ENCODE peak calls at places on chromosome 2, in eight cellular contexts. One of them, this sample, is unnamed. For H3K4me1 and H3K36me3, the result is how much of the 10 kb centered on the place peaks cover.

GRCh38 chr2:170587937-170588336 is 127.2 kb upstream of the SP5 start:
- DNase-seq in lower lobe of right lung: no peak
- DNase-seq in pancreas: no peak
- DNase-seq in tibial artery: no peak
- DNase-seq in SJSA1: no peak
- DNase-seq in CD8-positive, alpha-beta memory T cell: no peak
- DNase-seq in cardiac muscle cell: no peak
- DNase-seq in body of pancreas: no peak
- DNase-seq in this sample: no peak

GRCh38 chr2:232672581-232672980 is 24.6 kb upstream of the GIGYF2 start:
- DNase-seq in body of pancreas: no peak
- DNase-seq in lower lobe of right lung: no peak
- DNase-seq in CD8-positive, alpha-beta memory T cell: no peak
- DNase-seq in SJSA1: no peak
- DNase-seq in tibial artery: no peak
- DNase-seq in pancreas: no peak
- DNase-seq in cardiac muscle cell: no peak
- DNase-seq in this sample: no peak

GRCh38 chr2:240319855-240320560 is 115.5 kb upstream of the GPC1 start:
- DNase-seq in lower lobe of right lung: no peak
- DNase-seq in tibial artery: no peak
- DNase-seq in CD8-positive, alpha-beta memory T cell: no peak
- DNase-seq in SJSA1: peak
- DNase-seq in pancreas: no peak
- DNase-seq in cardiac muscle cell: peak
- DNase-seq in body of pancreas: no peak
- DNase-seq in this sample: no peak

GRCh38 chr2:71789556-71790219 is 336.3 kb downstream of the DYSF start:
- DNase-seq in SJSA1: peak
- DNase-seq in CD8-positive, alpha-beta memory T cell: no peak
- DNase-seq in lower lobe of right lung: no peak
- DNase-seq in tibial artery: no peak
- DNase-seq in body of pancreas: no peak
- DNase-seq in cardiac muscle cell: peak
- DNase-seq in pancreas: no peak
- DNase-seq in this sample: no peak

GRCh38 chr2:25341753-25342371 is at the start of gene DNMT3A:
- DNase-seq in CD8-positive, alpha-beta memory T cell: peak
- DNase-seq in pancreas: peak
- DNase-seq in lower lobe of right lung: peak
- DNase-seq in cardiac muscle cell: peak
- DNase-seq in body of pancreas: peak
- DNase-seq in SJSA1: peak
- DNase-seq in tibial artery: peak
- DNase-seq in this sample: peak

GRCh38 chr2:626491-627339 is 50.5 kb downstream of the TMEM18 start:
- DNase-seq in body of pancreas: no peak
- DNase-seq in pancreas: no peak
- DNase-seq in lower lobe of right lung: no peak
- DNase-seq in tibial artery: no peak
- DNase-seq in cardiac muscle cell: no peak
- DNase-seq in SJSA1: no peak
- DNase-seq in CD8-positive, alpha-beta memory T cell: no peak
- DNase-seq in this sample: no peak

GRCh38 chr2:240935101-240935876 is 29.2 kb downstream of the CROCC2 start:
- DNase-seq in lower lobe of right lung: peak
- DNase-seq in cardiac muscle cell: no peak
- DNase-seq in tibial artery: no peak
- DNase-seq in CD8-positive, alpha-beta memory T cell: no peak
- DNase-seq in SJSA1: peak
- DNase-seq in body of pancreas: peak
- DNase-seq in pancreas: peak
- DNase-seq in this sample: peak

GRCh38 chr2:240839152-240840143 is 19.4 kb upstream of the KIF1A start:
- DNase-seq in cardiac muscle cell: peak
- DNase-seq in tibial artery: no peak
- DNase-seq in CD8-positive, alpha-beta memory T cell: no peak
- DNase-seq in pancreas: no peak
- DNase-seq in SJSA1: no peak
- DNase-seq in body of pancreas: no peak
- DNase-seq in lower lobe of right lung: no peak
- DNase-seq in this sample: peak

GRCh38 chr2:222796413-222797103 is 64.3 kb upstream of the ACSL3 start:
- DNase-seq in tibial artery: no peak
- DNase-seq in CD8-positive, alpha-beta memory T cell: no peak
- DNase-seq in lower lobe of right lung: no peak
- DNase-seq in cardiac muscle cell: peak
- DNase-seq in pancreas: peak
- DNase-seq in body of pancreas: peak
- DNase-seq in SJSA1: no peak
- DNase-seq in this sample: peak

GRCh38 chr2:172811027-172811426 is 75.4 kb downstream of the RAPGEF4 start:
- DNase-seq in body of pancreas: peak
- DNase-seq in CD8-positive, alpha-beta memory T cell: no peak
- DNase-seq in SJSA1: no peak
- DNase-seq in tibial artery: no peak
- DNase-seq in pancreas: no peak
- DNase-seq in lower lobe of right lung: no peak
- DNase-seq in cardiac muscle cell: no peak
- DNase-seq in this sample: peak

GRCh38 chr2:240873805-240874714 is 5.4 kb downstream of the AGXT start:
- DNase-seq in body of pancreas: peak
- DNase-seq in lower lobe of right lung: peak
- DNase-seq in pancreas: peak
- DNase-seq in cardiac muscle cell: peak
- DNase-seq in tibial artery: no peak
- DNase-seq in SJSA1: peak
- DNase-seq in CD8-positive, alpha-beta memory T cell: no peak
- DNase-seq in this sample: peak

GRCh38 chr2:169038338-169038757 is 7.2 kb upstream of the ABCB11 start:
- DNase-seq in SJSA1: no peak
- DNase-seq in lower lobe of right lung: no peak
- DNase-seq in tibial artery: no peak
- DNase-seq in pancreas: no peak
- DNase-seq in body of pancreas: no peak
- DNase-seq in cardiac muscle cell: peak
- DNase-seq in CD8-positive, alpha-beta memory T cell: no peak
- DNase-seq in this sample: no peak

DNA sequence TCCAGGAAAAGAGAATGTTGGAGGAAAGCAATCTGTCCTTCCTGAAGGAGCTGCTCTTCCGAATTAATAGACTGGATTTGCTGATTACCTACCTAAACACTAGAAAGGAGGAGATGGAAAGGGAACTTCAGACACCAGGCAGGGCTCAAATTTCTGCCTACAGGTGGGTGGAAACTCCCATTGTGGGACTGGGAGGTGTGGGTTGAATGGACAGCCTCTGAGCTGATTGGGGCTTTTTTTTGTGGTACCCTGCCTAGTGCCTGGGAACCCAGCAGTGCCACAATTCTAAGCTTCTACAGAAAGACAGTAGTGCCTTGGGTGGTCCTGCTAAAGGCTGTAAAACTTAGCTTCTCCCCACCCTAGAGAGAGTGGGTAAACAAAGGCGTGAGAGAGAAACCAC is 6.3 kb downstream of the CASP8 start:
- DNase-seq in pancreas: no peak
- DNase-seq in lower lobe of right lung: no peak
- DNase-seq in body of pancreas: no peak
- DNase-seq in tibial artery: no peak
- DNase-seq in SJSA1: no peak
- DNase-seq in cardiac muscle cell: no peak
- DNase-seq in CD8-positive, alpha-beta memory T cell: no peak
- DNase-seq in this sample: no peak
- H3K4me1 ChIP-seq in pancreas: under half
- H3K4me1 ChIP-seq in lower lobe of right lung: under half
- H3K4me1 ChIP-seq in body of pancreas: under half
- H3K4me1 ChIP-seq in tibial artery: under half
- H3K4me1 ChIP-seq in SJSA1: under half
- H3K4me1 ChIP-seq in cardiac muscle cell: under half
- H3K4me1 ChIP-seq in CD8-positive, alpha-beta memory T cell: half or more
- H3K4me1 ChIP-seq in this sample: under half

GRCh38 chr2:197185676-197186075 is 124.9 kb downstream of the ANKRD44 start:
- DNase-seq in pancreas: no peak
- DNase-seq in tibial artery: no peak
- DNase-seq in SJSA1: no peak
- DNase-seq in body of pancreas: no peak
- DNase-seq in lower lobe of right lung: no peak
- DNase-seq in CD8-positive, alpha-beta memory T cell: no peak
- DNase-seq in cardiac muscle cell: no peak
- DNase-seq in this sample: no peak

GRCh38 chr2:197183355-197183754 is 127.2 kb downstream of the ANKRD44 start:
- DNase-seq in SJSA1: no peak
- DNase-seq in cardiac muscle cell: no peak
- DNase-seq in pancreas: no peak
- DNase-seq in lower lobe of right lung: no peak
- DNase-seq in body of pancreas: no peak
- DNase-seq in CD8-positive, alpha-beta memory T cell: no peak
- DNase-seq in tibial artery: no peak
- DNase-seq in this sample: no peak

GRCh38 chr2:197182668-197183067 is 127.9 kb downstream of the ANKRD44 start:
- DNase-seq in cardiac muscle cell: no peak
- DNase-seq in body of pancreas: no peak
- DNase-seq in SJSA1: no peak
- DNase-seq in tibial artery: no peak
- DNase-seq in lower lobe of right lung: no peak
- DNase-seq in CD8-positive, alpha-beta memory T cell: no peak
- DNase-seq in pancreas: no peak
- DNase-seq in this sample: no peak

GRCh38 chr2:197181491-197181890 is 129.1 kb downstream of the ANKRD44 start:
- DNase-seq in cardiac muscle cell: no peak
- DNase-seq in SJSA1: no peak
- DNase-seq in body of pancreas: no peak
- DNase-seq in CD8-positive, alpha-beta memory T cell: no peak
- DNase-seq in pancreas: no peak
- DNase-seq in lower lobe of right lung: no peak
- DNase-seq in tibial artery: no peak
- DNase-seq in this sample: no peak

DNA sequence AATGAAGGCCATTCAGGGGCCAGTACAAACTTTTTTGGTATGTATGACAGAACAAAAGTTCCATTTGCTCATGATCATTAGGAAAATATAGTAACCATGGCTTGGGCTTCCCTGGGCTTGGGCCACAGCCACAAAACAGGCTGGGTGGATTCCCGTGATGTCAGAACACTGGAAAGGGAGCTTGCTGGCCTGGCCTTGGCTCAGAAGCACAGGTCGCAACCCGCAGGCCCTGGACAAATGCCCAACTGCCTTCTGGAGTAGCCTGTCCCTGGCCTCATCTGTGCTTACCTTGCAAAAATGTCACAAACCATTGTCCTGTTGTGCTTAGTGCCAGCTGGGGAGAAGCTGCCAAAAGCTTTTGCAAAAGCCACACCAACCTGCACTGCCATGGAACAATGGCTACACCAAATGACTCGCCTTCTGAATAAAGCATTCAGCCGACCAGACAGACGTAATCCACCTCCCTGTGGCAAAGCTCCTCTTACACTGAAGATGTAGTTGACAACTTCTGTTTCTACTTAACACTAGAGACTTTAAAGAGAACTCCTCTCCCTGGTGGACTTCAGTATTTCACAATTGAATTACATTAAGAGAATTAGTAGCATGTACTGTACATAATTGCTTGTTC is 125.5 kb downstream of the ANKRD44 start:
- DNase-seq in pancreas: peak
- DNase-seq in lower lobe of right lung: peak
- DNase-seq in body of pancreas: peak
- DNase-seq in SJSA1: no peak
- DNase-seq in tibial artery: peak
- DNase-seq in cardiac muscle cell: peak
- DNase-seq in CD8-positive, alpha-beta memory T cell: no peak
- DNase-seq in this sample: no peak
- H3K36me3 ChIP-seq in pancreas: under half
- H3K36me3 ChIP-seq in lower lobe of right lung: under half
- H3K36me3 ChIP-seq in body of pancreas: under half
- H3K36me3 ChIP-seq in SJSA1: under half
- H3K36me3 ChIP-seq in tibial artery: under half
- H3K36me3 ChIP-seq in cardiac muscle cell: under half
- H3K36me3 ChIP-seq in CD8-positive, alpha-beta memory T cell: under half
- H3K36me3 ChIP-seq in this sample: under half

GRCh38 chr2:212032536-212033219 is 505.9 kb downstream of the ERBB4 start:
- DNase-seq in pancreas: no peak
- DNase-seq in body of pancreas: no peak
- DNase-seq in lower lobe of right lung: no peak
- DNase-seq in SJSA1: no peak
- DNase-seq in tibial artery: no peak
- DNase-seq in cardiac muscle cell: peak
- DNase-seq in CD8-positive, alpha-beta memory T cell: no peak
- DNase-seq in this sample: no peak

GRCh38 chr2:212033888-212034287 is 504.7 kb downstream of the ERBB4 start:
- DNase-seq in pancreas: no peak
- DNase-seq in tibial artery: no peak
- DNase-seq in CD8-positive, alpha-beta memory T cell: no peak
- DNase-seq in body of pancreas: no peak
- DNase-seq in lower lobe of right lung: no peak
- DNase-seq in SJSA1: no peak
- DNase-seq in cardiac muscle cell: no peak
- DNase-seq in this sample: no peak

GRCh38 chr2:212027681-212028628 is 510.6 kb downstream of the ERBB4 start:
- DNase-seq in pancreas: no peak
- DNase-seq in SJSA1: no peak
- DNase-seq in cardiac muscle cell: peak
- DNase-seq in CD8-positive, alpha-beta memory T cell: no peak
- DNase-seq in lower lobe of right lung: no peak
- DNase-seq in body of pancreas: no peak
- DNase-seq in tibial artery: no peak
- DNase-seq in this sample: no peak

GRCh38 chr2:212032032-212032431 is 506.6 kb downstream of the ERBB4 start:
- DNase-seq in pancreas: no peak
- DNase-seq in lower lobe of right lung: no peak
- DNase-seq in tibial artery: no peak
- DNase-seq in SJSA1: no peak
- DNase-seq in body of pancreas: no peak
- DNase-seq in CD8-positive, alpha-beta memory T cell: no peak
- DNase-seq in cardiac muscle cell: peak
- DNase-seq in this sample: no peak

GRCh38 chr2:212030709-212031108 is 507.9 kb downstream of the ERBB4 start:
- DNase-seq in tibial artery: no peak
- DNase-seq in cardiac muscle cell: no peak
- DNase-seq in CD8-positive, alpha-beta memory T cell: no peak
- DNase-seq in SJSA1: no peak
- DNase-seq in pancreas: no peak
- DNase-seq in lower lobe of right lung: no peak
- DNase-seq in body of pancreas: no peak
- DNase-seq in this sample: no peak
- H3K4me1 ChIP-seq in tibial artery: under half
- H3K4me1 ChIP-seq in cardiac muscle cell: under half
- H3K4me1 ChIP-seq in CD8-positive, alpha-beta memory T cell: under half
- H3K4me1 ChIP-seq in SJSA1: under half
- H3K4me1 ChIP-seq in pancreas: under half
- H3K4me1 ChIP-seq in lower lobe of right lung: under half
- H3K4me1 ChIP-seq in body of pancreas: under half
- H3K4me1 ChIP-seq in this sample: under half

DNA sequence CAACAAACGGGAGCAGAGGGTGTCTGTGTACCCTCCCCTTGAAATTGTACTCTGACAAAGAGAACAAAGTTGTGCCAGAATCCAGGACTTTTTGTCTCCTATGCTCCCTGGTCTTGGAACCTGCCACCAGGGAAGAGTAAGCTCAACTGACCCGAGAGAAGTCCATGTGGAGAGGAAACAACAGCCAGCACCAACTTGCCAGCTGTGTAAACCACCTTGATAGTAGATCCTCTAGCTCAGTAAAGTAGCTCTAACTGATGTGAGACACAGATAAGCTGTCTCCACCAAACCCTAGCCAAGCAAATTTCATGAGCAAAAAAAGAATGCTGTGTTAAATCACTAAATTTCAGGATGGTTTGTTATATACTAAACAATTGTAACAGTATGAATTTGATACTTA is 46.9 kb downstream of the LNPK start:
- DNase-seq in SJSA1: no peak
- DNase-seq in cardiac muscle cell: no peak
- DNase-seq in CD8-positive, alpha-beta memory T cell: no peak
- DNase-seq in pancreas: no peak
- DNase-seq in body of pancreas: no peak
- DNase-seq in lower lobe of right lung: no peak
- DNase-seq in tibial artery: no peak
- DNase-seq in this sample: no peak
- H3K36me3 ChIP-seq in SJSA1: under half
- H3K36me3 ChIP-seq in cardiac muscle cell: under half
- H3K36me3 ChIP-seq in CD8-positive, alpha-beta memory T cell: under half
- H3K36me3 ChIP-seq in pancreas: under half
- H3K36me3 ChIP-seq in body of pancreas: under half
- H3K36me3 ChIP-seq in lower lobe of right lung: under half
- H3K36me3 ChIP-seq in tibial artery: under half
- H3K36me3 ChIP-seq in this sample: under half